ENCODE peak calls at places on chromosomes 1 and 21, in nine cellular contexts. One of them, this sample, is unnamed. For H3K27me3, the result is how much of the 10 kb centered on the place peaks cover.

GRCh38 chr1:14765773-14766172 is 167.3 kb downstream of the KAZN start:
- DNase-seq in upper lobe of left lung: no peak
- DNase-seq in tibial nerve: no peak
- DNase-seq in H1: no peak
- DNase-seq in breast epithelium: no peak
- DNase-seq in Peyer's patch: no peak
- DNase-seq in heart left ventricle: no peak
- DNase-seq in body of pancreas: no peak
- DNase-seq in suprapubic skin: no peak
- DNase-seq in this sample: no peak

GRCh38 chr1:161165742-161166668 is at the start of gene PPOX:
- DNase-seq in upper lobe of left lung: peak
- DNase-seq in tibial nerve: peak
- DNase-seq in H1: peak
- DNase-seq in breast epithelium: peak
- DNase-seq in Peyer's patch: peak
- DNase-seq in heart left ventricle: peak
- DNase-seq in body of pancreas: peak
- DNase-seq in suprapubic skin: peak
- DNase-seq in this sample: peak

GRCh38 chr1:56709269-56709880 is 64.3 kb downstream of the PRKAA2 start:
- DNase-seq in upper lobe of left lung: no peak
- DNase-seq in tibial nerve: peak
- DNase-seq in H1: no peak
- DNase-seq in breast epithelium: no peak
- DNase-seq in Peyer's patch: no peak
- DNase-seq in heart left ventricle: no peak
- DNase-seq in body of pancreas: no peak
- DNase-seq in suprapubic skin: no peak
- DNase-seq in this sample: no peak

GRCh38 chr21:31371715-31372114 is 27.7 kb upstream of the TIAM1 start:
- DNase-seq in upper lobe of left lung: no peak
- DNase-seq in tibial nerve: no peak
- DNase-seq in H1: no peak
- DNase-seq in breast epithelium: no peak
- DNase-seq in Peyer's patch: no peak
- DNase-seq in heart left ventricle: no peak
- DNase-seq in body of pancreas: no peak
- DNase-seq in suprapubic skin: no peak
- DNase-seq in this sample: no peak

GRCh38 chr1:183022202-183023145 is 746 bp upstream of the LAMC1 start:
- DNase-seq in upper lobe of left lung: peak
- DNase-seq in tibial nerve: peak
- DNase-seq in H1: peak
- DNase-seq in breast epithelium: peak
- DNase-seq in Peyer's patch: peak
- DNase-seq in heart left ventricle: peak
- DNase-seq in body of pancreas: peak
- DNase-seq in suprapubic skin: peak
- DNase-seq in this sample: peak

GRCh38 chr1:109246141-109246551 is 3.2 kb upstream of the CELSR2 start:
- DNase-seq in upper lobe of left lung: no peak
- DNase-seq in tibial nerve: no peak
- DNase-seq in H1: no peak
- DNase-seq in breast epithelium: no peak
- DNase-seq in Peyer's patch: no peak
- DNase-seq in heart left ventricle: no peak
- DNase-seq in body of pancreas: no peak
- DNase-seq in suprapubic skin: peak
- DNase-seq in this sample: no peak

GRCh38 chr1:164660415-164661174 is 101.6 kb downstream of the PBX1 start:
- DNase-seq in upper lobe of left lung: no peak
- DNase-seq in tibial nerve: no peak
- DNase-seq in H1: no peak
- DNase-seq in breast epithelium: no peak
- DNase-seq in Peyer's patch: no peak
- DNase-seq in heart left ventricle: no peak
- DNase-seq in body of pancreas: no peak
- DNase-seq in suprapubic skin: no peak
- DNase-seq in this sample: no peak

GRCh38 chr1:42966688-42967609 is 8.3 kb upstream of the SLC2A1 start:
- DNase-seq in upper lobe of left lung: peak
- DNase-seq in tibial nerve: no peak
- DNase-seq in H1: peak
- DNase-seq in breast epithelium: peak
- DNase-seq in Peyer's patch: peak
- DNase-seq in heart left ventricle: no peak
- DNase-seq in body of pancreas: peak
- DNase-seq in suprapubic skin: no peak
- DNase-seq in this sample: peak

GRCh38 chr1:14140800-14141526 is 441.0 kb downstream of the PRDM2 start:
- DNase-seq in upper lobe of left lung: no peak
- DNase-seq in tibial nerve: no peak
- DNase-seq in H1: no peak
- DNase-seq in breast epithelium: peak
- DNase-seq in Peyer's patch: no peak
- DNase-seq in heart left ventricle: peak
- DNase-seq in body of pancreas: no peak
- DNase-seq in suprapubic skin: no peak
- DNase-seq in this sample: no peak

GRCh38 chr1:54136269-54136896 is 16.4 kb downstream of the CDCP2 start:
- DNase-seq in upper lobe of left lung: no peak
- DNase-seq in tibial nerve: no peak
- DNase-seq in H1: no peak
- DNase-seq in breast epithelium: no peak
- DNase-seq in Peyer's patch: no peak
- DNase-seq in heart left ventricle: no peak
- DNase-seq in body of pancreas: no peak
- DNase-seq in suprapubic skin: no peak
- DNase-seq in this sample: no peak

GRCh38 chr1:165629848-165630628 is 996 bp upstream of the MGST3 start:
- DNase-seq in upper lobe of left lung: no peak
- DNase-seq in tibial nerve: no peak
- DNase-seq in H1: no peak
- DNase-seq in breast epithelium: no peak
- DNase-seq in Peyer's patch: no peak
- DNase-seq in heart left ventricle: no peak
- DNase-seq in body of pancreas: no peak
- DNase-seq in suprapubic skin: no peak
- DNase-seq in this sample: no peak

GRCh38 chr1:55064071-55064581 is 24.8 kb downstream of the PCSK9 start:
- DNase-seq in upper lobe of left lung: no peak
- DNase-seq in tibial nerve: no peak
- DNase-seq in H1: no peak
- DNase-seq in breast epithelium: no peak
- DNase-seq in Peyer's patch: no peak
- DNase-seq in heart left ventricle: no peak
- DNase-seq in body of pancreas: no peak
- DNase-seq in suprapubic skin: no peak
- DNase-seq in this sample: peak

GRCh38 chr1:243944429-243945160 is 94.6 kb upstream of the AKT3 start:
- DNase-seq in upper lobe of left lung: no peak
- DNase-seq in tibial nerve: no peak
- DNase-seq in H1: peak
- DNase-seq in breast epithelium: no peak
- DNase-seq in Peyer's patch: no peak
- DNase-seq in heart left ventricle: no peak
- DNase-seq in body of pancreas: no peak
- DNase-seq in suprapubic skin: no peak
- DNase-seq in this sample: no peak

GRCh38 chr1:201349091-201349490 is 28.4 kb downstream of the TNNT2 start:
- DNase-seq in upper lobe of left lung: no peak
- DNase-seq in tibial nerve: no peak
- DNase-seq in H1: no peak
- DNase-seq in breast epithelium: no peak
- DNase-seq in Peyer's patch: peak
- DNase-seq in heart left ventricle: peak
- DNase-seq in body of pancreas: no peak
- DNase-seq in suprapubic skin: no peak
- DNase-seq in this sample: peak

GRCh38 chr1:151839457-151840409 is at the start of gene C2CD4D:
- DNase-seq in upper lobe of left lung: peak
- DNase-seq in tibial nerve: no peak
- DNase-seq in H1: peak
- DNase-seq in breast epithelium: peak
- DNase-seq in Peyer's patch: peak
- DNase-seq in heart left ventricle: no peak
- DNase-seq in body of pancreas: peak
- DNase-seq in suprapubic skin: no peak
- DNase-seq in this sample: peak

GRCh38 chr1:162951553-162952315 is 90.8 kb upstream of the CCDC190 start:
- DNase-seq in upper lobe of left lung: no peak
- DNase-seq in tibial nerve: no peak
- DNase-seq in H1: no peak
- DNase-seq in breast epithelium: no peak
- DNase-seq in Peyer's patch: no peak
- DNase-seq in heart left ventricle: no peak
- DNase-seq in body of pancreas: no peak
- DNase-seq in suprapubic skin: no peak
- DNase-seq in this sample: no peak

GRCh38 chr1:162587347-162587746 is 25.8 kb downstream of the UAP1 start:
- DNase-seq in upper lobe of left lung: no peak
- DNase-seq in tibial nerve: no peak
- DNase-seq in H1: no peak
- DNase-seq in breast epithelium: peak
- DNase-seq in Peyer's patch: no peak
- DNase-seq in heart left ventricle: no peak
- DNase-seq in body of pancreas: peak
- DNase-seq in suprapubic skin: no peak
- DNase-seq in this sample: no peak

GRCh38 chr21:45539046-45539795 is 3.0 kb downstream of the SLC19A1 start:
- DNase-seq in upper lobe of left lung: peak
- DNase-seq in tibial nerve: no peak
- DNase-seq in H1: peak
- DNase-seq in breast epithelium: no peak
- DNase-seq in Peyer's patch: peak
- DNase-seq in heart left ventricle: no peak
- DNase-seq in body of pancreas: no peak
- DNase-seq in suprapubic skin: peak
- DNase-seq in this sample: peak

GRCh38 chr1:245566952-245567351 is 412.2 kb downstream of the KIF26B start:
- DNase-seq in upper lobe of left lung: no peak
- DNase-seq in tibial nerve: no peak
- DNase-seq in H1: no peak
- DNase-seq in breast epithelium: no peak
- DNase-seq in Peyer's patch: no peak
- DNase-seq in heart left ventricle: no peak
- DNase-seq in body of pancreas: no peak
- DNase-seq in suprapubic skin: no peak
- DNase-seq in this sample: no peak

GRCh38 chr1:245572709-245573108 is 417.9 kb downstream of the KIF26B start:
- DNase-seq in upper lobe of left lung: no peak
- DNase-seq in tibial nerve: no peak
- DNase-seq in H1: no peak
- DNase-seq in breast epithelium: no peak
- DNase-seq in Peyer's patch: no peak
- DNase-seq in heart left ventricle: no peak
- DNase-seq in body of pancreas: no peak
- DNase-seq in suprapubic skin: no peak
- DNase-seq in this sample: no peak

GRCh38 chr1:245575710-245576109 is 420.9 kb downstream of the KIF26B start:
- DNase-seq in upper lobe of left lung: no peak
- DNase-seq in tibial nerve: no peak
- DNase-seq in H1: no peak
- DNase-seq in breast epithelium: no peak
- DNase-seq in Peyer's patch: no peak
- DNase-seq in heart left ventricle: no peak
- DNase-seq in body of pancreas: no peak
- DNase-seq in suprapubic skin: no peak
- DNase-seq in this sample: no peak

GRCh38 chr1:245576323-245576722 is 421.5 kb downstream of the KIF26B start:
- DNase-seq in upper lobe of left lung: no peak
- DNase-seq in tibial nerve: no peak
- DNase-seq in H1: no peak
- DNase-seq in breast epithelium: no peak
- DNase-seq in Peyer's patch: no peak
- DNase-seq in heart left ventricle: no peak
- DNase-seq in body of pancreas: no peak
- DNase-seq in suprapubic skin: no peak
- DNase-seq in this sample: no peak

DNA sequence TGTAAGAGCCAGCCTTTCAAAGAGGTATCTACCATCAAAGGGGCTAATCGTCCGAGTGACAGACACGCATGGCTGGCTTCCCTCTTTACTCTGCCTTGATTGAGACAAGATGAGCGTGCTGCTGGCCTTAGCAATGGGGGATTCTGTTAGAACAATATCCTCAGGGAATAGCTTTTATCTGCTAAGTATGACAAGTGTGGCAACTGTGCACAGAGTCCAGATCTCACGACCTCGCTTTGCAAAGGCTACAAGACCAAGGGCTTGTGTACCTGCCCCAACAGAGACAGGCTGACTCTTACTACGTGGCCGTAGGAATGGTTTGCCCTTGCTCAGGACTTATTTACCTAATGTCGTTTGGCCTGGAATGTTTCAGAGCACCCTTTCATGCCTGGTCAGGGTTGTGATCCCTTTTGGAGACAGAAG is 417.1 kb downstream of the KIF26B start:
- DNase-seq in upper lobe of left lung: no peak
- DNase-seq in tibial nerve: no peak
- DNase-seq in H1: no peak
- DNase-seq in breast epithelium: no peak
- DNase-seq in Peyer's patch: no peak
- DNase-seq in heart left ventricle: no peak
- DNase-seq in body of pancreas: no peak
- DNase-seq in suprapubic skin: no peak
- DNase-seq in this sample: no peak
- TF ChIP-seq CTCF in upper lobe of left lung: no peak
- TF ChIP-seq CTCF in tibial nerve: no peak
- TF ChIP-seq CTCF in H1: no peak
- TF ChIP-seq CTCF in breast epithelium: no peak
- TF ChIP-seq CTCF in Peyer's patch: no peak
- TF ChIP-seq CTCF in heart left ventricle: no peak
- TF ChIP-seq CTCF in body of pancreas: no peak
- TF ChIP-seq CTCF in suprapubic skin: no peak
- TF ChIP-seq CTCF in this sample: no peak

GRCh38 chr1:112700290-112701226 is 6.4 kb downstream of the RHOC start:
- DNase-seq in upper lobe of left lung: no peak
- DNase-seq in tibial nerve: peak
- DNase-seq in H1: peak
- DNase-seq in breast epithelium: peak
- DNase-seq in Peyer's patch: peak
- DNase-seq in heart left ventricle: peak
- DNase-seq in body of pancreas: peak
- DNase-seq in suprapubic skin: peak
- DNase-seq in this sample: peak
- TF ChIP-seq POLR2A in upper lobe of left lung: peak
- TF ChIP-seq POLR2A in tibial nerve: peak
- TF ChIP-seq POLR2A in H1: no peak
- TF ChIP-seq POLR2A in breast epithelium: no peak
- TF ChIP-seq POLR2A in Peyer's patch: no peak
- TF ChIP-seq POLR2A in heart left ventricle: peak
- TF ChIP-seq POLR2A in body of pancreas: no peak
- TF ChIP-seq POLR2A in suprapubic skin: no peak
- TF ChIP-seq POLR2A in this sample: peak

GRCh38 chr21:34889287-34889536 is 159.9 kb downstream of the RUNX1 start:
- DNase-seq in upper lobe of left lung: peak
- DNase-seq in tibial nerve: no peak
- DNase-seq in H1: no peak
- DNase-seq in breast epithelium: no peak
- DNase-seq in Peyer's patch: peak
- DNase-seq in heart left ventricle: peak
- DNase-seq in body of pancreas: peak
- DNase-seq in suprapubic skin: no peak
- DNase-seq in this sample: peak
- H3K27me3 ChIP-seq in upper lobe of left lung: under half
- H3K27me3 ChIP-seq in tibial nerve: under half
- H3K27me3 ChIP-seq in H1: half or more
- H3K27me3 ChIP-seq in breast epithelium: under half
- H3K27me3 ChIP-seq in Peyer's patch: under half
- H3K27me3 ChIP-seq in heart left ventricle: half or more
- H3K27me3 ChIP-seq in body of pancreas: under half
- H3K27me3 ChIP-seq in suprapubic skin: under half
- H3K27me3 ChIP-seq in this sample: under half

GRCh38 chr1:34896612-34897011 is 32.8 kb downstream of the DLGAP3 start:
- DNase-seq in upper lobe of left lung: no peak
- DNase-seq in tibial nerve: no peak
- DNase-seq in H1: no peak
- DNase-seq in breast epithelium: no peak
- DNase-seq in Peyer's patch: no peak
- DNase-seq in heart left ventricle: no peak
- DNase-seq in body of pancreas: no peak
- DNase-seq in suprapubic skin: no peak
- DNase-seq in this sample: no peak
- TF ChIP-seq CTCF in upper lobe of left lung: no peak
- TF ChIP-seq CTCF in tibial nerve: no peak
- TF ChIP-seq CTCF in H1: no peak
- TF ChIP-seq CTCF in breast epithelium: no peak
- TF ChIP-seq CTCF in Peyer's patch: no peak
- TF ChIP-seq CTCF in heart left ventricle: no peak
- TF ChIP-seq CTCF in body of pancreas: no peak
- TF ChIP-seq CTCF in suprapubic skin: no peak
- TF ChIP-seq CTCF in this sample: no peak

This sample was measured in spleen.